ENCODE peak calls at places on chromosomes 11 and 22, in nine cellular contexts. One of them, this sample, is unnamed.

GRCh38 chr11:13663631-13664071 is 4.8 kb upstream of the FAR1 start:
- DNase-seq in CD4-positive, alpha-beta T cell: no peak
- DNase-seq in right lobe of liver: no peak
- DNase-seq in CD8-positive, alpha-beta T cell: no peak
- DNase-seq in SJSA1: no peak
- DNase-seq in gastrocnemius medialis: no peak
- DNase-seq in sigmoid colon: no peak
- DNase-seq in RWPE2: no peak
- DNase-seq in mesenchymal stem cell: peak; percentile 39
- DNase-seq in this sample: no peak

GRCh38 chr11:121293276-121293569 is 652 bp downstream of the SC5D start:
- DNase-seq in CD4-positive, alpha-beta T cell: no peak
- DNase-seq in right lobe of liver: no peak
- DNase-seq in CD8-positive, alpha-beta T cell: no peak
- DNase-seq in SJSA1: no peak
- DNase-seq in gastrocnemius medialis: no peak
- DNase-seq in sigmoid colon: no peak
- DNase-seq in RWPE2: no peak
- DNase-seq in mesenchymal stem cell: peak; percentile 66
- DNase-seq in this sample: no peak

GRCh38 chr11:29962243-29962642 is 54.6 kb downstream of the KCNA4 start:
- DNase-seq in CD4-positive, alpha-beta T cell: no peak
- DNase-seq in right lobe of liver: no peak
- DNase-seq in CD8-positive, alpha-beta T cell: no peak
- DNase-seq in SJSA1: no peak
- DNase-seq in gastrocnemius medialis: no peak
- DNase-seq in sigmoid colon: no peak
- DNase-seq in RWPE2: no peak
- DNase-seq in mesenchymal stem cell: no peak
- DNase-seq in this sample: no peak

GRCh38 chr11:3995949-3996554 is 98.5 kb upstream of the RRM1 start:
- DNase-seq in CD4-positive, alpha-beta T cell: no peak
- DNase-seq in right lobe of liver: no peak
- DNase-seq in CD8-positive, alpha-beta T cell: no peak
- DNase-seq in SJSA1: no peak
- DNase-seq in gastrocnemius medialis: no peak
- DNase-seq in sigmoid colon: no peak
- DNase-seq in RWPE2: no peak
- DNase-seq in mesenchymal stem cell: peak; percentile 66
- DNase-seq in this sample: no peak

GRCh38 chr22:45163074-45163416 is 680 bp upstream of the NUP50 start:
- DNase-seq in CD4-positive, alpha-beta T cell: no peak
- DNase-seq in right lobe of liver: no peak
- DNase-seq in CD8-positive, alpha-beta T cell: no peak
- DNase-seq in SJSA1: peak; percentile 50
- DNase-seq in gastrocnemius medialis: no peak
- DNase-seq in sigmoid colon: peak; percentile 71
- DNase-seq in RWPE2: no peak
- DNase-seq in mesenchymal stem cell: peak; percentile 67
- DNase-seq in this sample: peak; percentile 11

GRCh38 chr11:443542-444199 is 1.9 kb upstream of the ANO9 start:
- DNase-seq in CD4-positive, alpha-beta T cell: no peak
- DNase-seq in right lobe of liver: no peak
- DNase-seq in CD8-positive, alpha-beta T cell: no peak
- DNase-seq in SJSA1: no peak
- DNase-seq in gastrocnemius medialis: no peak
- DNase-seq in sigmoid colon: no peak
- DNase-seq in RWPE2: no peak
- DNase-seq in mesenchymal stem cell: peak; percentile 18
- DNase-seq in this sample: no peak

GRCh38 chr11:18010977-18011586 is 1.8 kb downstream of the SERGEF start:
- DNase-seq in CD4-positive, alpha-beta T cell: no peak
- DNase-seq in right lobe of liver: no peak
- DNase-seq in CD8-positive, alpha-beta T cell: no peak
- DNase-seq in SJSA1: no peak
- DNase-seq in gastrocnemius medialis: no peak
- DNase-seq in sigmoid colon: no peak
- DNase-seq in RWPE2: no peak
- DNase-seq in mesenchymal stem cell: peak; percentile 6
- DNase-seq in this sample: no peak

GRCh38 chr11:8011981-8012444 is 24.9 kb downstream of the EIF3F start:
- DNase-seq in CD4-positive, alpha-beta T cell: no peak
- DNase-seq in right lobe of liver: no peak
- DNase-seq in CD8-positive, alpha-beta T cell: no peak
- DNase-seq in SJSA1: peak; percentile 48
- DNase-seq in gastrocnemius medialis: no peak
- DNase-seq in sigmoid colon: no peak
- DNase-seq in RWPE2: no peak
- DNase-seq in mesenchymal stem cell: peak; percentile 86
- DNase-seq in this sample: no peak

GRCh38 chr22:41382610-41383009 is 868 bp downstream of the TEF start:
- DNase-seq in CD4-positive, alpha-beta T cell: no peak
- DNase-seq in right lobe of liver: no peak
- DNase-seq in CD8-positive, alpha-beta T cell: no peak
- DNase-seq in SJSA1: no peak
- DNase-seq in gastrocnemius medialis: no peak
- DNase-seq in sigmoid colon: no peak
- DNase-seq in RWPE2: no peak
- DNase-seq in mesenchymal stem cell: no peak
- DNase-seq in this sample: no peak

GRCh38 chr11:468036-468435 is 18.0 kb downstream of the PTDSS2 start:
- DNase-seq in CD4-positive, alpha-beta T cell: no peak
- DNase-seq in right lobe of liver: no peak
- DNase-seq in CD8-positive, alpha-beta T cell: no peak
- DNase-seq in SJSA1: no peak
- DNase-seq in gastrocnemius medialis: no peak
- DNase-seq in sigmoid colon: no peak
- DNase-seq in RWPE2: no peak
- DNase-seq in mesenchymal stem cell: no peak
- DNase-seq in this sample: no peak

GRCh38 chr11:14773755-14774154 is 118.3 kb downstream of the CYP2R1 start:
- DNase-seq in CD4-positive, alpha-beta T cell: no peak
- DNase-seq in right lobe of liver: no peak
- DNase-seq in CD8-positive, alpha-beta T cell: no peak
- DNase-seq in SJSA1: no peak
- DNase-seq in gastrocnemius medialis: no peak
- DNase-seq in sigmoid colon: no peak
- DNase-seq in RWPE2: no peak
- DNase-seq in mesenchymal stem cell: peak; percentile 10
- DNase-seq in this sample: no peak

GRCh38 chr11:2777396-2777795 is 77.6 kb upstream of the KCNQ1OT1 start:
- DNase-seq in CD4-positive, alpha-beta T cell: no peak
- DNase-seq in right lobe of liver: peak; percentile 28
- DNase-seq in CD8-positive, alpha-beta T cell: no peak
- DNase-seq in SJSA1: peak; percentile 65
- DNase-seq in gastrocnemius medialis: peak; percentile 5
- DNase-seq in sigmoid colon: peak; percentile 47
- DNase-seq in RWPE2: peak; percentile 65
- DNase-seq in mesenchymal stem cell: peak; percentile 51
- DNase-seq in this sample: no peak

GRCh38 chr11:87092159-87092558 is 54.4 kb downstream of the TMEM135 start:
- DNase-seq in CD4-positive, alpha-beta T cell: no peak
- DNase-seq in right lobe of liver: no peak
- DNase-seq in CD8-positive, alpha-beta T cell: no peak
- DNase-seq in SJSA1: no peak
- DNase-seq in gastrocnemius medialis: no peak
- DNase-seq in sigmoid colon: no peak
- DNase-seq in RWPE2: no peak
- DNase-seq in mesenchymal stem cell: no peak
- DNase-seq in this sample: no peak

GRCh38 chr11:112318661-112319060 is 58.0 kb upstream of the PLET1 start:
- DNase-seq in CD4-positive, alpha-beta T cell: no peak
- DNase-seq in right lobe of liver: no peak
- DNase-seq in CD8-positive, alpha-beta T cell: no peak
- DNase-seq in SJSA1: no peak
- DNase-seq in gastrocnemius medialis: no peak
- DNase-seq in sigmoid colon: no peak
- DNase-seq in RWPE2: no peak
- DNase-seq in mesenchymal stem cell: no peak
- DNase-seq in this sample: no peak

GRCh38 chr11:116513894-116514293 is 258.9 kb downstream of the BUD13 start:
- DNase-seq in CD4-positive, alpha-beta T cell: no peak
- DNase-seq in right lobe of liver: peak; percentile 77
- DNase-seq in CD8-positive, alpha-beta T cell: no peak
- DNase-seq in SJSA1: no peak
- DNase-seq in gastrocnemius medialis: no peak
- DNase-seq in sigmoid colon: no peak
- DNase-seq in RWPE2: no peak
- DNase-seq in mesenchymal stem cell: no peak
- DNase-seq in this sample: no peak

GRCh38 chr22:17949926-17950473 is 74.4 kb downstream of the MICAL3 start:
- DNase-seq in CD4-positive, alpha-beta T cell: no peak
- DNase-seq in right lobe of liver: no peak
- DNase-seq in CD8-positive, alpha-beta T cell: no peak
- DNase-seq in SJSA1: no peak
- DNase-seq in gastrocnemius medialis: no peak
- DNase-seq in sigmoid colon: peak; percentile 22
- DNase-seq in RWPE2: no peak
- DNase-seq in mesenchymal stem cell: no peak
- DNase-seq in this sample: no peak

GRCh38 chr11:22828373-22828772 is 1.2 kb downstream of the SVIP start:
- DNase-seq in CD4-positive, alpha-beta T cell: no peak
- DNase-seq in right lobe of liver: no peak
- DNase-seq in CD8-positive, alpha-beta T cell: no peak
- DNase-seq in SJSA1: no peak
- DNase-seq in gastrocnemius medialis: no peak
- DNase-seq in sigmoid colon: no peak
- DNase-seq in RWPE2: no peak
- DNase-seq in mesenchymal stem cell: no peak
- DNase-seq in this sample: no peak

GRCh38 chr11:115193931-115194797 is 310.1 kb downstream of the CADM1 start:
- DNase-seq in CD4-positive, alpha-beta T cell: no peak
- DNase-seq in right lobe of liver: no peak
- DNase-seq in CD8-positive, alpha-beta T cell: no peak
- DNase-seq in SJSA1: no peak
- DNase-seq in gastrocnemius medialis: no peak
- DNase-seq in sigmoid colon: no peak
- DNase-seq in RWPE2: no peak
- DNase-seq in mesenchymal stem cell: peak; percentile 27
- DNase-seq in this sample: no peak

GRCh38 chr22:32801436-32802290 is at the start of gene TIMP3:
- DNase-seq in CD4-positive, alpha-beta T cell: no peak
- DNase-seq in right lobe of liver: peak; percentile 93
- DNase-seq in CD8-positive, alpha-beta T cell: no peak
- DNase-seq in SJSA1: peak; percentile 78
- DNase-seq in gastrocnemius medialis: peak; percentile 75
- DNase-seq in sigmoid colon: peak; percentile 96
- DNase-seq in RWPE2: no peak
- DNase-seq in mesenchymal stem cell: peak; percentile 86
- DNase-seq in this sample: no peak

GRCh38 chr11:111939836-111940604 is 2.9 kb downstream of the DIXDC1 start:
- DNase-seq in CD4-positive, alpha-beta T cell: no peak
- DNase-seq in right lobe of liver: no peak
- DNase-seq in CD8-positive, alpha-beta T cell: no peak
- DNase-seq in SJSA1: no peak
- DNase-seq in gastrocnemius medialis: no peak
- DNase-seq in sigmoid colon: no peak
- DNase-seq in RWPE2: no peak
- DNase-seq in mesenchymal stem cell: peak; percentile 76
- DNase-seq in this sample: no peak

GRCh38 chr22:49166746-49167145 is 660.9 kb downstream of the BRD1 start:
- DNase-seq in CD4-positive, alpha-beta T cell: no peak
- DNase-seq in right lobe of liver: peak; percentile 20
- DNase-seq in CD8-positive, alpha-beta T cell: no peak
- DNase-seq in SJSA1: no peak
- DNase-seq in gastrocnemius medialis: no peak
- DNase-seq in sigmoid colon: no peak
- DNase-seq in RWPE2: peak; percentile 27
- DNase-seq in mesenchymal stem cell: no peak
- DNase-seq in this sample: no peak
- H3K9me3 ChIP-seq in CD4-positive, alpha-beta T cell: no peaks in the 10 kb centered on the region
- H3K9me3 ChIP-seq in right lobe of liver: no peaks in the 10 kb centered on the region
- H3K9me3 ChIP-seq in CD8-positive, alpha-beta T cell: no peaks in the 10 kb centered on the region
- H3K9me3 ChIP-seq in SJSA1: peaks cover 10% of the 10 kb centered on the region
- H3K9me3 ChIP-seq in gastrocnemius medialis: no peaks in the 10 kb centered on the region
- H3K9me3 ChIP-seq in sigmoid colon: no peaks in the 10 kb centered on the region
- H3K9me3 ChIP-seq in RWPE2: no peaks in the 10 kb centered on the region
- H3K9me3 ChIP-seq in mesenchymal stem cell: no peaks in the 10 kb centered on the region
- H3K9me3 ChIP-seq in this sample: no peaks in the 10 kb centered on the region

DNA sequence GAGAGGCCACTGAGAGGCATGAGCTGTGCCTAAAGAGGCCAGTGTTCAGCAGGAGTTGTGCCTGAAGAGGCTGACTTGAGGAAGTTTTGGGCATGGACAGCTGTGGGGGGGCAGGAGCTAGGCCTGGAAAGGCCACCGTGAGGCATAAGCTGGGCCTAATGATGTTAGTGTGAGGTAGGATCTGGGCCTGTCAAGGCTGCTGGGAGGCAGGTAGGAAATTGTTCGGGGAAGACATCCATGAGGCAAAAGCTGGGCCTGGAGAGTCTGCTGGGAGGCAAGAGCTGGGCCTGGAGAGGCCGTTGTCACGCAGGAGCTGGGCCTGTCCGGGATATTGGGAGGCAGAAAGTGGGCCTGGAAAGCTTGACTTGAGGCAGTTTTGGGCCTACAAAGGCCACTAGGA is 44.9 kb downstream of the OR4C45 start:
- DNase-seq in CD4-positive, alpha-beta T cell: no peak
- DNase-seq in right lobe of liver: no peak
- DNase-seq in CD8-positive, alpha-beta T cell: no peak
- DNase-seq in SJSA1: no peak
- DNase-seq in gastrocnemius medialis: no peak
- DNase-seq in sigmoid colon: no peak
- DNase-seq in RWPE2: no peak
- DNase-seq in mesenchymal stem cell: no peak
- DNase-seq in this sample: no peak
- H3K9me3 ChIP-seq in CD4-positive, alpha-beta T cell: no peaks in the 10 kb centered on the region
- H3K9me3 ChIP-seq in right lobe of liver: no peaks in the 10 kb centered on the region
- H3K9me3 ChIP-seq in CD8-positive, alpha-beta T cell: no peaks in the 10 kb centered on the region
- H3K9me3 ChIP-seq in SJSA1: peaks cover 3% of the 10 kb centered on the region
- H3K9me3 ChIP-seq in gastrocnemius medialis: no peaks in the 10 kb centered on the region
- H3K9me3 ChIP-seq in sigmoid colon: peaks cover 24% of the 10 kb centered on the region
- H3K9me3 ChIP-seq in RWPE2: peaks cover 2% of the 10 kb centered on the region
- H3K9me3 ChIP-seq in mesenchymal stem cell: peaks cover 6% of the 10 kb centered on the region
- H3K9me3 ChIP-seq in this sample: no peaks in the 10 kb centered on the region

GRCh38 chr11:49995559-49995958 is 13.2 kb upstream of the OR4C12 start:
- DNase-seq in CD4-positive, alpha-beta T cell: no peak
- DNase-seq in right lobe of liver: no peak
- DNase-seq in CD8-positive, alpha-beta T cell: no peak
- DNase-seq in SJSA1: peak; percentile 46
- DNase-seq in gastrocnemius medialis: no peak
- DNase-seq in sigmoid colon: no peak
- DNase-seq in RWPE2: no peak
- DNase-seq in mesenchymal stem cell: peak; percentile 15
- DNase-seq in this sample: no peak
- H3K9me3 ChIP-seq in CD4-positive, alpha-beta T cell: peaks cover 3% of the 10 kb centered on the region
- H3K9me3 ChIP-seq in right lobe of liver: no peaks in the 10 kb centered on the region
- H3K9me3 ChIP-seq in CD8-positive, alpha-beta T cell: no peaks in the 10 kb centered on the region
- H3K9me3 ChIP-seq in SJSA1: no peaks in the 10 kb centered on the region
- H3K9me3 ChIP-seq in gastrocnemius medialis: no peaks in the 10 kb centered on the region
- H3K9me3 ChIP-seq in sigmoid colon: no peaks in the 10 kb centered on the region
- H3K9me3 ChIP-seq in RWPE2: no peaks in the 10 kb centered on the region
- H3K9me3 ChIP-seq in mesenchymal stem cell: peaks cover 23% of the 10 kb centered on the region
- H3K9me3 ChIP-seq in this sample: no peaks in the 10 kb centered on the region

DNA sequence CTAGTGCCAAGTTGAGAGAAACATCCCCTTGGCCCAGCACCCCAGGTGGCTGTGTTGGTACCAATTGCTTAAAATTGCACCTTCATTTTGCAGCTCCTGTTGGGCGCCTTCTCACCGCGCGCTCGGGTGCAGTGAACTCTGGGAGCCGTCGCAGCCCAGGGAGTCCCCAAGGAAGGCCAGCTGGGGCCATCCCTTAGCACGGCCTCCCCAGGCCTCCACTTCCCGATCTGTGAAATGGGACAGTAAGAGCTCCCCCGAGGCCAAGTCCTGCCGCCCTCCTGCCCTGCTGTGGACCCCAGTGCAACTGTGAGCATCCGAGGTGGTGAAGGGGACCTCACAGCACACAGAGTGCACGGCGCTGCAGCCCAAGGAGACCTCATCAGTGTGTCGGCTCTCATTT is 1234.1 kb downstream of the BRD1 start:
- DNase-seq in CD4-positive, alpha-beta T cell: no peak
- DNase-seq in right lobe of liver: no peak
- DNase-seq in CD8-positive, alpha-beta T cell: no peak
- DNase-seq in SJSA1: no peak
- DNase-seq in gastrocnemius medialis: no peak
- DNase-seq in sigmoid colon: no peak
- DNase-seq in RWPE2: no peak
- DNase-seq in mesenchymal stem cell: no peak
- DNase-seq in this sample: no peak
- H3K9me3 ChIP-seq in CD4-positive, alpha-beta T cell: no peaks in the 10 kb centered on the region
- H3K9me3 ChIP-seq in right lobe of liver: no peaks in the 10 kb centered on the region
- H3K9me3 ChIP-seq in CD8-positive, alpha-beta T cell: no peaks in the 10 kb centered on the region
- H3K9me3 ChIP-seq in SJSA1: no peaks in the 10 kb centered on the region
- H3K9me3 ChIP-seq in gastrocnemius medialis: no peaks in the 10 kb centered on the region
- H3K9me3 ChIP-seq in sigmoid colon: no peaks in the 10 kb centered on the region
- H3K9me3 ChIP-seq in RWPE2: no peaks in the 10 kb centered on the region
- H3K9me3 ChIP-seq in mesenchymal stem cell: no peaks in the 10 kb centered on the region
- H3K9me3 ChIP-seq in this sample: no peaks in the 10 kb centered on the region

This sample was measured in T-helper 17 cell.